ENCODE peak calls at places on chromosomes 11 and 22, in ten cellular contexts. N, P, Z, H, R, W, B, S, I and Q are unnamed samples.

GRCh38 chr11:12864316-12865156 is 144.6 kb upstream of the RASSF10 start:
- DNase-seq in H (peak; percentile 80), I (no peak), R (peak; percentile 96), S (peak; percentile 22), W (no peak), B (peak; percentile 90), N (no peak), P (peak; percentile 96), Z (no peak), Q (no peak)

GRCh38 chr11:120061036-120061760 is 76.7 kb downstream of the TRIM29 start:
- DNase-seq in B (peak; percentile 28), S (no peak), N (no peak), Z (no peak), R (peak; percentile 5), W (no peak), I (no peak), H (no peak), P (no peak), Q (no peak)

GRCh38 chr11:20611892-20612291 is 12.5 kb downstream of the SLC6A5 start:
- DNase-seq in I (no peak), P (no peak), W (no peak), R (peak; percentile 3), Z (no peak), S (no peak), N (no peak), H (peak; percentile 76), B (no peak), Q (no peak)

GRCh38 chr11:125257185-125257584 is 92.6 kb downstream of the PKNOX2 start:
- DNase-seq in P (no peak), H (no peak), S (no peak), B (peak; percentile 54), R (peak; percentile 44), W (no peak), I (no peak), Z (no peak), N (no peak), Q (no peak)

GRCh38 chr22:28008056-28008455 is 89.0 kb upstream of the PITPNB start:
- DNase-seq in N (no peak), W (no peak), Z (no peak), S (no peak), H (no peak), B (no peak), R (no peak), I (no peak), P (no peak), Q (no peak)

GRCh38 chr11:19988598-19988997 is 171.7 kb downstream of the DBX1 start:
- DNase-seq in N (no peak), P (peak; percentile 92), I (no peak), H (peak; percentile 91), R (peak; percentile 89), S (peak; percentile 15), B (peak; percentile 64), Z (no peak), W (peak; percentile 72), Q (no peak)

GRCh38 chr22:29268511-29269229 is 602 bp downstream of the EWSR1 start:
- DNase-seq in N (peak; percentile 87), P (peak; percentile 67), I (no peak), H (peak; percentile 65), Z (peak; percentile 62), S (peak; percentile 36), W (peak; percentile 56), R (peak; percentile 83), B (peak; percentile 86), Q (peak; percentile 62)

GRCh38 chr11:48052183-48053040 is 72.1 kb downstream of the PTPRJ start:
- DNase-seq in Z (peak; percentile 49), I (no peak), N (peak; percentile 84), S (peak; percentile 85), B (peak; percentile 24), W (peak; percentile 78), P (peak; percentile 85), H (peak; percentile 35), R (peak; percentile 36), Q (no peak)

GRCh38 chr22:22230438-22230837 is 14.1 kb upstream of the VPREB1 start:
- DNase-seq in P (no peak), H (no peak), I (no peak), R (no peak), W (no peak), Z (no peak), S (no peak), N (no peak), B (no peak), Q (no peak)

GRCh38 chr22:22237521-22237920 is 7.1 kb upstream of the VPREB1 start:
- DNase-seq in H (no peak), B (no peak), R (no peak), I (no peak), Z (no peak), N (no peak), S (no peak), W (no peak), P (no peak), Q (no peak)

GRCh38 chr22:22239311-22239939 is 5.2 kb upstream of the VPREB1 start:
- DNase-seq in B (no peak), P (no peak), R (no peak), H (no peak), S (no peak), Z (no peak), I (no peak), N (no peak), W (no peak), Q (no peak)

GRCh38 chr22:22233081-22233480 is 11.5 kb upstream of the VPREB1 start:
- DNase-seq in Z (no peak), P (no peak), N (no peak), S (no peak), I (no peak), B (no peak), W (no peak), R (no peak), H (no peak), Q (no peak)

GRCh38 chr22:22235564-22235963 is 9.0 kb upstream of the VPREB1 start:
- DNase-seq in R (peak; percentile 42), W (no peak), S (peak; percentile 42), Z (no peak), P (no peak), N (no peak), H (peak; percentile 59), I (peak; percentile 75), B (peak; percentile 61), Q (peak; percentile 46)
- TF ChIP-seq CTCF in R (peak; percentile 70), W (peak; percentile 50), S (peak; percentile 45), Z (no peak), P (peak; percentile 40), N (peak; percentile 54), H (peak; percentile 63), I (peak; percentile 85), B (peak; percentile 64), Q (peak; percentile 43)

GRCh38 chr22:50268655-50269113 is 1.5 kb downstream of the MAPK11 start:
- DNase-seq in R (peak; percentile 26), Z (no peak), H (no peak), I (no peak), S (peak; percentile 62), W (no peak), N (peak; percentile 80), B (no peak), P (no peak), Q (no peak)

GRCh38 chr22:50270302-50271010 is at the start of gene MAPK11:
- DNase-seq in H (peak; percentile 72), I (peak; percentile 89), R (peak; percentile 64), Z (peak; percentile 72), S (peak; percentile 83), B (peak; percentile 92), W (peak; percentile 72), N (peak; percentile 87), P (peak; percentile 61), Q (peak; percentile 94)

GRCh38 chr22:50269573-50270301 is 443 bp downstream of the MAPK11 start:
- DNase-seq in S (peak; percentile 59), W (no peak), I (peak; percentile 86), N (no peak), B (no peak), Z (no peak), H (peak; percentile 32), R (peak; percentile 52), P (peak; percentile 31), Q (peak; percentile 61)

GRCh38 chr22:50266994-50267393 is 3.2 kb downstream of the MAPK11 start:
- DNase-seq in W (no peak), H (no peak), P (no peak), N (no peak), S (no peak), B (no peak), R (no peak), Z (no peak), I (no peak), Q (no peak)

DNA sequence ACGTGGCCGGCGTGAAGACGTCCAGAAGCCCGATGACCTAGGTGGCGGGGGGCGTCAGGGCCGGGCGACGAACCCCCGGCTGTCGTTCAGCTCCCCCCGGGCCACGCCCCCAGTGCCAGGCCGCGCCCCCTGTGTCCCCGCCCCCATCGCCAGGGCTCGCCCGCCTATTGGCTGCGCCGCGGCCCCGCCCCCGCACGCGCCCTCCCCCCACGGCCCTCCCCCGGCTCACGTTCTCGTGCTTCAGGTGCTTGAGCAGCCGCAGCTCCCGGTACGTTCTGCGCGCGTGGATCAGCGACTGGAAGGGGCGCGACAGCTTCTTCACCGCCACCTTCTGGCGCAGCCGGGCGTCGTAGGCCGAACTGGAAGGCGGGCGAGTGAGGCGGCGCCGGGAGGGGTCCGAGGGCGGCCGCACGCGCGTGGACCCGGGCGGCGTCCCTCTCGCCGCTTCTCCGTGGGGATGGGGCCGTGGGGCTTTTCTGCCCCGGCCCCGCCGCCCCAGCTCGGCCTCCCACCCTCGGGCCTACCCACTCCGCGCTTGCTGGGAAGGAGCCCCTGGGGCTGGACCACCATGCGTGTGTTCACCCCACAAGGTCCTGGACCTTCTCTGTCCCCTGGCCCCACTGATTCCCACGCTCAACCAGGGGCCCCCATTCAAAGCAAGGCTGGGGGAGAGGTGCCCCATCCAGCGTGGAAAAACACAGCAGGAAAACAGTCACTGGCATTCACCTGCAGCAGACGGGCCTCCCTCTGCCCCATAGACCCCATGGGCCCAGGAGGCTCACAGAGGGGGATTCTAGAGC is 2.4 kb downstream of the MAPK11 start:
- DNase-seq in N (peak; percentile 86), H (peak; percentile 55), B (peak; percentile 72), P (peak; percentile 38), Z (peak; percentile 68), W (no peak), S (no peak), R (peak; percentile 61), I (peak; percentile 78), Q (no peak)
- TF ChIP-seq CTCF in N (no peak), H (peak; percentile 26), B (peak; percentile 45), P (peak; percentile 33), Z (no peak), W (no peak), S (no peak), R (peak; percentile 34), I (peak; percentile 49), Q (no peak)

DNA sequence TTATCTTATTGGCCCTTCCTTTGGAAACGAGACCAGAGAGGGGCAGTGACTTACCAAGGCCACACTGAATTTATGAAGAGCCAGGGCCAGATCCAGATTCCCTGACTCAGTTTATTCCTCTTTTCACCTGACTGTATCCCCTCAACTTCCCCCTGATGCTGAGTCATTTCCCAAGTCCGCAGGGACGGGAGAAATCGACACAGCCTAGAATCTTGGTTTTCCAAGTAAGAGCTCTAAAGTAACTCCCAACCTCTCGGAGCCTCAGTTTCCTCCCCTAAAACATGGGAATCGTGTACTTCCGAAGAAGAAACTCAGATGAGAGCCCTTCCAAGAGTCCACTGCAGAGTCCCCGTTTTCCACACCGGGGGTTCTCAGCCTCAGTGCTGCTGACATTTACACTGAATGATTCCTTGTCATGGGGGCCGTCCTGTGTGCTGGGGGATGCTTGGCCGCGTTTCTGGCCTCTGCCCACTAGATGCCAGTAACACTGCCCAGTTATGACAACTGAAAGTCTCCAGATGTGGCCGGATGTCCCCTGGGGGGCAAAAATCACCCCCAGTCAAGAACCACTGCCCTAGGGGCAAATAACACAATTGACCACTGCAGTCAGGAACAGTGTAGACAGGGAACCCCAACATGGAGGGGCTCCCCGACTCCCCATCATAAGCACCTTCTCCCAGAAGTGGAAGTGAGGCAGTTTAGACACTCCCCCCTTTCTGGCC is 11.2 kb downstream of the MPST start:
- DNase-seq in I (no peak), Z (no peak), B (no peak), R (no peak), W (no peak), S (no peak), N (no peak), P (no peak), H (no peak), Q (no peak)
- TF ChIP-seq CTCF in I (no peak), Z (no peak), B (peak; percentile 35), R (no peak), W (no peak), S (no peak), N (no peak), P (no peak), H (no peak), Q (no peak)

DNA sequence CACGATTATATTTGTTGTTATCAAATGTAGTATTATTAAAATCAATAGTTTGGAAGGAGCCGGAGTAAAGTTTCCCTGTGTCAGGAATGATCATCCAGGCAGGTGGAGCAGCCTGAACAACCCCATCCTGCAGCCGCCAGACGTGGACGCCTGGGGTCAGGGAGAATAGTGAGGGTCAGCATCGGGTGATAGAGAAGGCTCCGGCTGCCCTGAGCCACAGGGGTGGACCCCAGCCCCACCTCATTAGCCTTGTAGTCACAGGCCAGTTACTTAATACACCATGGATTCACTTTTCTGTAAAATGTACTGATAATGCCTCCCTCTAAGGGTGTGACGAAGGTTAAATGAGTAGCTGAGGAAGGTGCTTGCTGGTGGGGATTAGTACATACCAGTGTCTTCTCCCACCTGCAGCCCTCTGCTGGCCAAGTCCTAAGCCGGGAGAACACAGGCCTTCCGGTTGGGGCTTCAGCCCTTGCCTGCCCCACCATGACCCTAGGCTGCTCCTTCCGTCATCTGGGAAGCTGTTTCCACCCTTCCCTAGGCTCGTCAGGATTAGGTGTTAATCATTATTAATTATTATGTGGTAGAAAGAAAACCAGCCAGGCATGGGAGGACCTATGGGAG is 14.9 kb downstream of the TMEM121B start:
- DNase-seq in R (no peak), H (no peak), Z (no peak), I (no peak), W (peak; percentile 26), P (no peak), N (peak; percentile 31), B (peak; percentile 26), S (no peak), Q (no peak)
- TF ChIP-seq CTCF in R (peak; percentile 23), H (no peak), Z (no peak), I (no peak), W (no peak), P (no peak), N (no peak), B (peak; percentile 36), S (no peak), Q (no peak)